ENCODE peak calls at places on chromosomes 16 and 17, in nine cellular contexts. X is sigmoid colon, W is heart left ventricle, B is body of pancreas, A is A549, M is breast epithelium, H is tibial nerve, I is spleen, U is HepG2. R is an unnamed sample. For H3K4me1, the result is how much of the 10 kb centered on the place peaks cover.

GRCh38 chr17:7004398-7005253 is 7.8 kb upstream of the RNASEK start:
- DNase-seq in H (peak), I (peak), X (no peak), U (peak), W (no peak), B (peak), M (no peak), A (peak), R (no peak)

GRCh38 chr17:40293363-40293762 is 5.7 kb downstream of the CDC6 start:
- DNase-seq in U (no peak), M (no peak), B (no peak), A (no peak), W (no peak), I (no peak), X (peak), H (peak), R (no peak)

GRCh38 chr16:14455577-14455976 is 174.5 kb downstream of the PARN start:
- DNase-seq in X (no peak), I (no peak), B (no peak), U (peak), W (no peak), H (no peak), A (no peak), M (no peak), R (no peak)

GRCh38 chr17:43908111-43908721 is 880 bp upstream of the MPP2 start:
- DNase-seq in A (peak), I (no peak), W (peak), B (peak), H (peak), U (no peak), X (peak), M (peak), R (peak)

GRCh38 chr16:57474671-57475661 is 11.3 kb downstream of the DOK4 start:
- DNase-seq in X (no peak), H (no peak), M (no peak), A (no peak), U (no peak), W (no peak), I (peak), B (no peak), R (no peak)

GRCh38 chr17:204427-205175 is 23.2 kb upstream of the DOC2B start:
- DNase-seq in B (no peak), X (peak), W (no peak), H (no peak), I (peak), A (no peak), U (no peak), M (no peak), R (no peak)

GRCh38 chr16:89658221-89658879 is 714 bp downstream of the SPATA33 start:
- DNase-seq in X (no peak), H (no peak), A (no peak), U (no peak), M (no peak), W (no peak), B (no peak), I (peak), R (no peak)

GRCh38 chr17:4895121-4895520 is 4.2 kb upstream of the C17orf107 start:
- DNase-seq in A (no peak), H (no peak), X (no peak), B (no peak), M (no peak), I (no peak), U (no peak), W (no peak), R (no peak)

GRCh38 chr17:31310260-31310659 is 3.6 kb downstream of the EVI2B start:
- DNase-seq in X (no peak), I (no peak), A (no peak), U (no peak), B (no peak), W (no peak), M (no peak), H (no peak), R (no peak)

GRCh38 chr17:80826955-80827645 is 164.5 kb upstream of the CHMP6 start:
- DNase-seq in X (peak), W (no peak), B (peak), H (peak), A (peak), U (no peak), I (peak), M (peak), R (no peak)

GRCh38 chr17:69254187-69254586 is 25.6 kb upstream of the ABCA10 start:
- DNase-seq in W (no peak), M (no peak), A (no peak), H (no peak), U (no peak), X (no peak), I (no peak), B (no peak), R (no peak)

GRCh38 chr17:142102-142661 is 4.8 kb downstream of the SCGB1C2 start:
- DNase-seq in U (peak), X (peak), A (peak), W (no peak), M (peak), H (peak), I (peak), B (peak), R (no peak)

GRCh38 chr17:1754430-1755112 is 7.3 kb upstream of the SERPINF1 start:
- DNase-seq in U (no peak), X (no peak), W (no peak), H (no peak), B (no peak), I (no peak), M (no peak), A (no peak), R (no peak)

GRCh38 chr17:1750628-1751027 is 8.0 kb downstream of the SERPINF2 start:
- DNase-seq in I (no peak), M (no peak), A (no peak), W (no peak), U (no peak), X (no peak), B (no peak), H (no peak), R (no peak)

GRCh38 chr17:1753767-1754429 is 8.0 kb upstream of the SERPINF1 start:
- DNase-seq in M (no peak), X (no peak), U (no peak), A (no peak), B (no peak), H (no peak), I (no peak), W (no peak), R (no peak)

GRCh38 chr17:1755252-1755992 is 6.4 kb upstream of the SERPINF1 start:
- DNase-seq in U (no peak), I (no peak), W (no peak), A (no peak), M (no peak), B (no peak), X (no peak), H (no peak), R (no peak)

GRCh38 chr17:1752425-1752941 is 9.4 kb upstream of the SERPINF1 start:
- DNase-seq in U (no peak), B (peak), W (no peak), X (no peak), I (peak), M (peak), A (peak), H (no peak), R (peak)
- TF ChIP-seq POLR2A in U (no peak), B (peak), W (no peak), X (no peak), I (no peak), M (no peak), A (peak), H (no peak), R (no peak)

GRCh38 chr16:15498427-15499175 is 64.2 kb downstream of the BMERB1 start:
- DNase-seq in H (no peak), W (no peak), U (no peak), I (no peak), X (no peak), B (no peak), M (no peak), A (no peak), R (no peak)
- H3K27ac ChIP-seq in H (no peak), W (no peak), U (no peak), I (no peak), X (no peak), B (no peak), M (no peak), A (peak), R (no peak)

GRCh38 chr17:15000661-15001060 is 264.5 kb downstream of the PMP22 start:
- DNase-seq in M (no peak), I (no peak), H (no peak), B (no peak), X (no peak), A (no peak), U (no peak), W (no peak), R (no peak)
- H3K4me1 ChIP-seq in M (under half), I (under half), H (under half), B (under half), X (under half), A (under half), U (under half), W (under half), R (under half)

DNA sequence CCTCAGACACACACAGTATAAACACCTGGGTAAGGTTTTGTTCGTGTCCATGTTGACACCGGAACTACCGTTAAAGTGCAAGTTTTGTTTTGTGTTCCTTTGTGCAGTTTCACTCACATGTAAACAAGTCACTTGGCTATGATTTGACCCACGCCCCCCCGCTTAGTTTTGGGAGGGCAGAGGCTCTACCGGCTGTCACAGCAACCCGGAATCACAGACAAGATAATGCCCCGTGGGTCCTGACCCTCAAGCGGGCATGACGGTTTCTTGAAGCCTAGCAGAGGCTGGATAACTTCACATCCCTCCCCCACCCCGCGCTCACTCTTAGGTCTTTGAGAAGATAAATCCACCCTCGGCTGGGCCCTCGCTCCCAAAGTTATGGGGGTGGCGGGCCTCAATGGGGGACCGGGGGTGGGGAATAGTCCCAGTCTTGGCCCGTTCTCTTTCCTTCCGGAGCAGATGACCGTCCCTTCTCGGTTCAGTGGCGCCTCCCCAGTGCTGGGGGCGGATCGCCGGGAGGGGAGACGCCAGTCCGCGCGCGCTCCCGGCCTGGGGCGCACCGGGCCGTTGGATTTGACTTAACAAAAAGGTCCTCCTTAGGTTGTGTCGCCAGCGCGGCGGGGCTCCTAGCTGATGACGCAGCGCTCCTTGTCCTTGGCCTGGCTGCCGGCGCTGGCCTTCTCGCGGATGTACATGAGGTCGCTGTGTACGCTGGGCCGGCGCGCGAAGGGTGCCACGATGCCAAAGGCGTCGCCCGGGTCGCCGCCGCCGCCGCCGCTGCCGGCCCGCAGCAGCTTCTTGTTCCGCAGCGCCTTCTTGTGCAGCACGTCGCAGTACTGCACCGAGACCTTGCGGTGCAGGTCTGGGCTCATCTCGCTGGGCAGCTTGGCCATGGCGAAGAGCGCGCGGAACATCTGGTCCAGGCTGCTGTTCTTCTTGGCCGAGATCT is 1.4 kb downstream of the RASD1 start:
- DNase-seq in M (peak), X (peak), B (peak), H (peak), A (no peak), I (peak), U (no peak), W (peak), R (peak)
- TF ChIP-seq POLR2A in M (no peak), X (no peak), B (no peak), H (peak), A (no peak), I (no peak), U (no peak), W (no peak), R (no peak)